ENCODE peak calls at places on chromosomes 3 and 15, in six cellular contexts. One of them, this sample, is unnamed.

GRCh38 chr15:95503107-95503506 is 827.4 kb upstream of the NR2F2 start:
- DNase-seq in IMR-90: no peak
- DNase-seq in fibroblast of the aortic adventitia: no peak
- DNase-seq in fibroblast of pulmonary artery: no peak
- DNase-seq in stomach: no peak
- DNase-seq in AG09309: no peak
- DNase-seq in this sample: no peak

GRCh38 chr3:96069065-96069464 is 745.3 kb upstream of the EPHA6 start:
- DNase-seq in fibroblast of pulmonary artery: no peak
- DNase-seq in stomach: no peak
- DNase-seq in fibroblast of the aortic adventitia: no peak
- DNase-seq in AG09309: no peak
- DNase-seq in IMR-90: no peak
- DNase-seq in this sample: no peak

GRCh38 chr15:60788514-60789091 is 309.7 kb upstream of the ICE2 start:
- DNase-seq in fibroblast of the aortic adventitia: no peak
- DNase-seq in fibroblast of pulmonary artery: no peak
- DNase-seq in IMR-90: no peak
- DNase-seq in AG09309: no peak
- DNase-seq in stomach: no peak
- DNase-seq in this sample: no peak

GRCh38 chr15:31342381-31342780 is 15.7 kb downstream of the KLF13 start:
- DNase-seq in fibroblast of the aortic adventitia: no peak
- DNase-seq in stomach: no peak
- DNase-seq in AG09309: no peak
- DNase-seq in IMR-90: no peak
- DNase-seq in fibroblast of pulmonary artery: no peak
- DNase-seq in this sample: no peak

GRCh38 chr3:165837058-165837525 is at the start of gene BCHE:
- DNase-seq in fibroblast of pulmonary artery: peak
- DNase-seq in fibroblast of the aortic adventitia: peak
- DNase-seq in stomach: no peak
- DNase-seq in AG09309: no peak
- DNase-seq in IMR-90: peak
- DNase-seq in this sample: no peak

GRCh38 chr3:127206154-127206553 is 13.2 kb downstream of the PRR23E start:
- DNase-seq in fibroblast of the aortic adventitia: no peak
- DNase-seq in stomach: peak
- DNase-seq in IMR-90: no peak
- DNase-seq in fibroblast of pulmonary artery: no peak
- DNase-seq in AG09309: no peak
- DNase-seq in this sample: no peak

GRCh38 chr3:51510996-51511395 is 11.2 kb upstream of the DCAF1 start:
- DNase-seq in fibroblast of the aortic adventitia: no peak
- DNase-seq in stomach: no peak
- DNase-seq in fibroblast of pulmonary artery: no peak
- DNase-seq in AG09309: no peak
- DNase-seq in IMR-90: no peak
- DNase-seq in this sample: no peak

GRCh38 chr3:58122936-58123700 is 87.7 kb downstream of the DNASE1L3 start:
- DNase-seq in fibroblast of pulmonary artery: no peak
- DNase-seq in IMR-90: no peak
- DNase-seq in fibroblast of the aortic adventitia: no peak
- DNase-seq in AG09309: no peak
- DNase-seq in stomach: no peak
- DNase-seq in this sample: no peak

GRCh38 chr15:55742927-55743614 is at the start of gene PRTG:
- DNase-seq in fibroblast of the aortic adventitia: peak
- DNase-seq in AG09309: no peak
- DNase-seq in IMR-90: peak
- DNase-seq in stomach: peak
- DNase-seq in fibroblast of pulmonary artery: peak
- DNase-seq in this sample: peak

GRCh38 chr15:87021771-87022170 is 942.1 kb downstream of the AGBL1 start:
- DNase-seq in stomach: no peak
- DNase-seq in AG09309: no peak
- DNase-seq in fibroblast of the aortic adventitia: peak
- DNase-seq in fibroblast of pulmonary artery: no peak
- DNase-seq in IMR-90: no peak
- DNase-seq in this sample: no peak

GRCh38 chr15:99090011-99090699 is 14.7 kb upstream of the SYNM start:
- DNase-seq in fibroblast of pulmonary artery: no peak
- DNase-seq in AG09309: no peak
- DNase-seq in fibroblast of the aortic adventitia: no peak
- DNase-seq in IMR-90: peak
- DNase-seq in stomach: no peak
- DNase-seq in this sample: no peak

DNA sequence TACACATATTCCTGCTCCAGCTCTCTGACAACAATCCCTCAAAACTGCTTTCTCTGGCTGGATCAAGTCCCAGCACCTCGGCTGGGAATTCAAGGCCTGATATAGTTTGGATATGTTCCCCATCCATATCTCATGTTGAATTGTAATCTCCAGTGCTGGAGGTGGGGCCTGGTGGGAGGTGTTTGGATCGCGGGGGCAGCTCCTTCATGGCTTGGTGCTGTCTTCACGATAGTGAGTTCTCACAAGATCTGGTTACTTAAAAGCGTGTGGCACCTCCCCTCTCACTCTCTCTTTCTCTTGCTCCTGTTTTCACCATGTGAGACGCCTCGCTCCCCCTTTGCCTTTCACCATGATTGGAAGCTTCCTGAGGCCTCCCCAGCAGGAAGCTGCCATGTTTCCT is 47.4 kb upstream of the SYN2 start:
- DNase-seq in fibroblast of the aortic adventitia: no peak
- DNase-seq in IMR-90: no peak
- DNase-seq in AG09309: no peak
- DNase-seq in fibroblast of pulmonary artery: no peak
- DNase-seq in stomach: no peak
- DNase-seq in this sample: no peak
- H3K4me3 ChIP-seq in fibroblast of the aortic adventitia: no peak
- H3K4me3 ChIP-seq in IMR-90: no peak
- H3K4me3 ChIP-seq in AG09309: no peak
- H3K4me3 ChIP-seq in fibroblast of pulmonary artery: no peak
- H3K4me3 ChIP-seq in stomach: no peak
- H3K4me3 ChIP-seq in this sample: no peak

GRCh38 chr15:40929730-40930429 is 740 bp downstream of the DLL4 start:
- DNase-seq in fibroblast of pulmonary artery: peak
- DNase-seq in fibroblast of the aortic adventitia: peak
- DNase-seq in AG09309: no peak
- DNase-seq in IMR-90: peak
- DNase-seq in stomach: peak
- DNase-seq in this sample: peak

GRCh38 chr15:40932625-40933519 is 3.7 kb downstream of the DLL4 start:
- DNase-seq in IMR-90: no peak
- DNase-seq in fibroblast of pulmonary artery: no peak
- DNase-seq in AG09309: no peak
- DNase-seq in stomach: no peak
- DNase-seq in fibroblast of the aortic adventitia: no peak
- DNase-seq in this sample: no peak

GRCh38 chr15:40930430-40931299 is 1.5 kb downstream of the DLL4 start:
- DNase-seq in AG09309: no peak
- DNase-seq in IMR-90: peak
- DNase-seq in fibroblast of the aortic adventitia: peak
- DNase-seq in fibroblast of pulmonary artery: peak
- DNase-seq in stomach: no peak
- DNase-seq in this sample: peak

GRCh38 chr15:40932146-40932545 is 3.0 kb downstream of the DLL4 start:
- DNase-seq in stomach: no peak
- DNase-seq in IMR-90: no peak
- DNase-seq in fibroblast of the aortic adventitia: no peak
- DNase-seq in AG09309: no peak
- DNase-seq in fibroblast of pulmonary artery: no peak
- DNase-seq in this sample: no peak

DNA sequence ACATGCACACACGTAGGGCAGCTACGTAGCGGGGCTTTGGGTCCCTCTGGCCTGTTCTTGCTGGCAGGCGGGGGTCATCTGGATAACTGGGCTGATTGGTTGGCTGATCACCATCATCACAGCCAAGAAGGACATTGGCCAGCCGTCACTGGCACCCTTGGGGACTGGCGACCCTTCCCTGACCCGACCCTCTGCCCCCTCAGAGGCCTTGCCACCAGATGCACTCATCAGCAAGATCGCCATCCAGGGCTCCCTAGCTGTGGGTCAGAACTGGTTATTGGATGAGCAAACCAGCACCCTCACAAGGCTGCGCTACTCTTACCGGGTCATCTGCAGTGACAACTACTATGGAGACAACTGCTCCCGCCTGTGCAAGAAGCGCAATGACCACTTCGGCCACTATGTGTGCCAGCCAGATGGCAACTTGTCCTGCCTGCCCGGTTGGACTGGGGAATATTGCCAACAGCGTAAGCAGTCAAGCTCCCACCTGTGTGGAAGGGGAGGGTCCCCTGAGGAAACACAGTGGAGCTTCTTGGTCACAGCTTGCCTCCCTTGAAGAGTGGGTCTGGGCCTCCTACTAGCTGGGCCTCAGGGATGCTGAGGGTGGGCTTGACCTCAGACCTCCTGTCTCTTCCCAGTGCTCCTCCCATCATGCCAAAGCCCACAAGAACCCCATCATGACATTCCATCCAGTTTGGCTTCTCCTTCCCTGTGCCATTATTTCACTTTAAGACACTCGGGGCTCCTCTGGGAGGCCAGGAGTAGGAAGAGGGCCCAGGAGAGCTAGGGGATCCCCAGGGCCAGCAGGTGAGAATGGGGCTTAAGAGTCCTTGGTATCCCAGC is 2.4 kb downstream of the DLL4 start:
- DNase-seq in IMR-90: no peak
- DNase-seq in stomach: no peak
- DNase-seq in fibroblast of pulmonary artery: no peak
- DNase-seq in fibroblast of the aortic adventitia: no peak
- DNase-seq in AG09309: no peak
- DNase-seq in this sample: no peak
- H3K4me3 ChIP-seq in IMR-90: peak
- H3K4me3 ChIP-seq in stomach: peak
- H3K4me3 ChIP-seq in fibroblast of pulmonary artery: no peak
- H3K4me3 ChIP-seq in fibroblast of the aortic adventitia: no peak
- H3K4me3 ChIP-seq in AG09309: no peak
- H3K4me3 ChIP-seq in this sample: no peak

GRCh38 chr3:62369476-62369743 is 3.9 kb downstream of the FEZF2 start:
- DNase-seq in AG09309: no peak
- DNase-seq in fibroblast of the aortic adventitia: no peak
- DNase-seq in stomach: no peak
- DNase-seq in IMR-90: no peak
- DNase-seq in fibroblast of pulmonary artery: no peak
- DNase-seq in this sample: no peak

GRCh38 chr3:62368705-62369475 is 4.5 kb downstream of the FEZF2 start:
- DNase-seq in fibroblast of pulmonary artery: no peak
- DNase-seq in AG09309: no peak
- DNase-seq in stomach: no peak
- DNase-seq in IMR-90: no peak
- DNase-seq in fibroblast of the aortic adventitia: no peak
- DNase-seq in this sample: no peak

GRCh38 chr3:62371032-62371734 is 2.2 kb downstream of the FEZF2 start:
- DNase-seq in fibroblast of the aortic adventitia: no peak
- DNase-seq in IMR-90: no peak
- DNase-seq in AG09309: no peak
- DNase-seq in fibroblast of pulmonary artery: no peak
- DNase-seq in stomach: no peak
- DNase-seq in this sample: no peak

GRCh38 chr3:62371735-62372591 is 1.4 kb downstream of the FEZF2 start:
- DNase-seq in AG09309: no peak
- DNase-seq in IMR-90: no peak
- DNase-seq in fibroblast of the aortic adventitia: no peak
- DNase-seq in fibroblast of pulmonary artery: no peak
- DNase-seq in stomach: no peak
- DNase-seq in this sample: no peak

DNA sequence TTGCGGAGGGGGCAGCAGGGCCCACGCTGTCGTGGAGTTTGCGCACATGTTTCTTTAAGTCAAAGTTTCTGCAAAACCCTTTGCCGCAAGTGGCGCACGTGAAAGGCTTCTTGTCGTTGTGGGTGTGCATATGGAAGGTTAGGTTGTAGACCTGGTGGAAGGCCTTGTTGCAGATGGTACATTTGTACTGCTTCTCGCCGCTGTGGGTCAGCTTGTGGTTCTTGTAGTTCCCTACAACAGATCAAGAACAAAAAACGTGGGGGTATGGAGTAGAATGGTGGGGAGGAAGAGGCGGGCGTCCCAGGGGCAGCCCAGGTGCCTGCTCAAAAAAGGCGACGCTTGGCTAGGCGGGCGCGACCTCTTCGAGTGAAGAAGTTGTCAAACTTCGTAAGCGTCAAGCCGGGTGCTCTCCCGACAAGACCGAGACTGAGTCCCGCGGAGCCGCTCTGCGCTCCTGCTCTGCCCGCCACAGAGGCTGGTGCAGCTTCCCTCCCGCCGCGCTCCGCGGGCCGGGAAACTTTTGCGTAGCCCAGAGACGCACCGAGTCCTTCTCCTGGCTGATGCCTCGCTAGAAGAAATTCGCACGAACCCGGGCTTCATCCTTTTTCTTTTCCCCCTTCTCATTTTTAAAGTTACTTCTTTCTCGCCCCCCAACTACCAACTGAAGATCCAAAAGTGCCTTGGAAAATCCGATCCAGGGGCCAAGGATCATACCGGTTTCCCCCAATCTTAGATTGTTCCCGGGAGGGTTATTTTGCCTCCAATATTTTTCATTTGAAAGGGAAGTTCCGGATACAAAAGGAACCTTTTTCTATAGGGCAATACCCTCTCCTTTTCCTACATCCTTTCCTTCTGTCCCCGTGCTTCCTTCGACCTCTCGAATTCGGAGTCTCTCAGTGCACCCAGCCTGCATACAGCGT is 3.0 kb downstream of the FEZF2 start:
- DNase-seq in fibroblast of pulmonary artery: no peak
- DNase-seq in stomach: no peak
- DNase-seq in AG09309: no peak
- DNase-seq in fibroblast of the aortic adventitia: no peak
- DNase-seq in IMR-90: no peak
- DNase-seq in this sample: no peak
- H3K4me3 ChIP-seq in fibroblast of pulmonary artery: no peak
- H3K4me3 ChIP-seq in stomach: no peak
- H3K4me3 ChIP-seq in AG09309: no peak
- H3K4me3 ChIP-seq in fibroblast of the aortic adventitia: no peak
- H3K4me3 ChIP-seq in IMR-90: no peak
- H3K4me3 ChIP-seq in this sample: no peak

DNA sequence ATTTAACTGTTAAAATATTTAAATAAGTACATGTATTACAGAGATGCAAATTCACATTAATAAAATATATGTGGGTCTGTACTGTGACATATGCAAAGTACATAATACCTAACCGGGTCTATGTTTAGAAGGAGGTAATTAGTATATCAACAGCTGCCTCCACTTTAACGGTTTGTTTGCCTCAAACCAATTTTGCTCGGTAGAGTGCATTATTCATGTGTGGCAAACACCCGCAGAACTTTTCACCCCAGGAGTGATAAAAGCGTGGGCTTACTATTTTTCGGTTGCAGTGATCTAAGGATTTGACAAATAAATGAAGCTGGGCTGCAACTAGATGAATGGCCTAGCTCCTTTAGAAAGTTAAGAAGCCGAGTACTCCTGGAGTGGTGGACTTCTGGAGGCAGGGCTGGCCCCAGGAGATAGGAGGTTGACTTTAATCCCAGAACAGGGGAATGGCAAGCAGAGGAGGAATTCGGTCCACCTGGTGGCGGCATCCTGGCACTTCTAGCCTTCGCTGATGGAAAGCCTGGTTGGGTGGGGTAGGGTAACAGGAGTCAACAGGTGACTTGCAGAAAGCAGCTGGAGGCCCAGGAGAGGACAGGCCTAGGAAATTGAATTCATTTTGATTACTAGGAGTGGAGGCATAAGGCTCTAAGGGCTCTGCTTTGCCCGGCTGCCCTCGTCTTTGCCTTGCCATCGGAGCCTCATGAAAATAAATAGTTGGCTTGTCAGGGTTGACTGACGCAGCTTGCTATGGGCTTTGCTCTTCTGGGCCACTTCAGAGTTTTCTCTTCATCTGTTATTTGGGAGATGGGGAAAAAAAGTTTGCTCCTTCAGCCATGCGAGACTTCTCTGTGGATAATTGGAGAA is 2.4 kb downstream of the SLCO3A1 start:
- DNase-seq in fibroblast of pulmonary artery: no peak
- DNase-seq in IMR-90: no peak
- DNase-seq in AG09309: no peak
- DNase-seq in fibroblast of the aortic adventitia: no peak
- DNase-seq in stomach: peak
- DNase-seq in this sample: peak
- H3K4me3 ChIP-seq in fibroblast of pulmonary artery: no peak
- H3K4me3 ChIP-seq in IMR-90: no peak
- H3K4me3 ChIP-seq in AG09309: no peak
- H3K4me3 ChIP-seq in fibroblast of the aortic adventitia: no peak
- H3K4me3 ChIP-seq in stomach: peak
- H3K4me3 ChIP-seq in this sample: peak

This sample was measured in adipocyte.